ENCODE peak calls at places on chromosomes 2 and 18, in eight cellular contexts. X is ELR; R is NCI-H1092; T is left lobe of liver; N is activated CD4-positive, alpha-beta T cell treated with anti-CD3 and anti-CD28 coated beads, Interleukin-2, amount 50 U/mL, for 24 hours; G is head of caudate nucleus; A is stimulated activated CD4-positive, alpha-beta T cell treated with anti-CD3 and anti-CD28 coated beads, Interleukin-4, amount 100 ng/mL, for 1 hour; P is adipocyte. L is an unnamed sample.

GRCh38 chr2:33395660-33396249 is 80.7 kb upstream of the RASGRP3 start:
- DNase-seq in X (peak; percentile 70), R (no peak), T (no peak), N (peak; percentile 15), G (no peak), A (peak; percentile 35), P (peak; percentile 71), L (no peak)

GRCh38 chr2:169046440-169047151 is 15.5 kb upstream of the ABCB11 start:
- DNase-seq in X (peak; percentile 13), R (no peak), T (no peak), N (no peak), G (no peak), A (no peak), P (no peak), L (no peak)

GRCh38 chr2:28521663-28522062 is 25.8 kb downstream of the PLB1 start:
- DNase-seq in X (no peak), R (no peak), T (no peak), N (no peak), G (no peak), A (no peak), P (no peak), L (no peak)

GRCh38 chr2:172931256-172931894 is 144.3 kb upstream of the MAP3K20 start:
- DNase-seq in X (peak; percentile 76), R (no peak), T (no peak), N (no peak), G (no peak), A (no peak), P (peak; percentile 59), L (no peak)

GRCh38 chr18:47109049-47109448 is 41.3 kb downstream of the HDHD2 start:
- DNase-seq in X (no peak), R (no peak), T (no peak), N (no peak), G (no peak), A (no peak), P (no peak), L (no peak)

GRCh38 chr2:207782238-207783030 is 12.7 kb upstream of the FZD5 start:
- DNase-seq in X (no peak), R (no peak), T (peak; percentile 86), N (no peak), G (no peak), A (no peak), P (no peak), L (no peak)

GRCh38 chr2:70111752-70112591 is 24.7 kb downstream of the PCBP1 start:
- DNase-seq in X (peak; percentile 39), R (no peak), T (no peak), N (no peak), G (no peak), A (no peak), P (peak; percentile 70), L (no peak)

GRCh38 chr2:231057590-231057989 is 923 bp downstream of the PSMD1 start:
- DNase-seq in X (peak; percentile 40), R (no peak), T (no peak), N (no peak), G (no peak), A (no peak), P (peak; percentile 60), L (no peak)

GRCh38 chr18:12750076-12750707 is 47.4 kb downstream of the PSMG2 start:
- DNase-seq in X (peak; percentile 23), R (no peak), T (no peak), N (no peak), G (no peak), A (no peak), P (no peak), L (no peak)

GRCh38 chr2:8214221-8214620 is 467.6 kb upstream of the ID2 start:
- DNase-seq in X (no peak), R (no peak), T (no peak), N (no peak), G (no peak), A (no peak), P (no peak), L (no peak)